ENCODE peak calls at places on chromosomes 13 and 19, in seven cellular contexts. H, O, I, D, Q, K and M are unnamed samples.

GRCh38 chr13:33081666-33082065 is 65.4 kb downstream of the KL start:
- DNase-seq in H (no peak), O (no peak), I (no peak), D (no peak), Q (no peak), K (no peak), M (no peak)

GRCh38 chr13:23867027-23867491 is 22.1 kb downstream of the MIPEP start:
- DNase-seq in H (no peak), O (no peak), I (no peak), D (no peak), Q (peak; percentile 48), K (no peak), M (no peak)

GRCh38 chr13:90055121-90055520 is 1292.4 kb upstream of the MIR17HG start:
- DNase-seq in H (no peak), O (no peak), I (no peak), D (no peak), Q (no peak), K (no peak), M (no peak)

GRCh38 chr19:5023128-5023571 is 54.2 kb downstream of the KDM4B start:
- DNase-seq in H (no peak), O (no peak), I (no peak), D (no peak), Q (no peak), K (no peak), M (no peak)

GRCh38 chr13:27182844-27183497 is 11.4 kb upstream of the USP12 start:
- DNase-seq in H (peak; percentile 28), O (no peak), I (peak; percentile 46), D (no peak), Q (peak; percentile 98), K (peak; percentile 75), M (no peak)

GRCh38 chr19:6264077-6264445 is 15.7 kb downstream of the MLLT1 start:
- DNase-seq in H (no peak), O (no peak), I (no peak), D (no peak), Q (peak; percentile 10), K (no peak), M (no peak)

GRCh38 chr13:93922063-93922462 is 557.4 kb downstream of the DCT start:
- DNase-seq in H (no peak), O (no peak), I (no peak), D (no peak), Q (no peak), K (no peak), M (no peak)

GRCh38 chr13:42968906-42969305 is 23.1 kb downstream of the EPSTI1 start:
- DNase-seq in H (no peak), O (no peak), I (no peak), D (no peak), Q (no peak), K (no peak), M (no peak)

GRCh38 chr19:45952691-45953505 is 20.8 kb downstream of the NOVA2 start:
- DNase-seq in H (no peak), O (no peak), I (peak; percentile 93), D (peak; percentile 80), Q (peak; percentile 54), K (no peak), M (no peak)

GRCh38 chr19:11736696-11737095 is 2.0 kb downstream of the ZNF823 start:
- DNase-seq in H (no peak), O (no peak), I (no peak), D (no peak), Q (peak; percentile 68), K (peak; percentile 50), M (no peak)

GRCh38 chr19:860481-861098 is 1.1 kb downstream of the CFD start:
- DNase-seq in H (peak; percentile 66), O (peak; percentile 49), I (peak; percentile 75), D (peak; percentile 61), Q (peak; percentile 51), K (peak; percentile 77), M (peak; percentile 55)

GRCh38 chr13:33017410-33017929 is 1.2 kb downstream of the KL start:
- DNase-seq in H (peak; percentile 69), O (no peak), I (peak; percentile 40), D (no peak), Q (peak; percentile 64), K (peak; percentile 61), M (no peak)

GRCh38 chr19:49421039-49421877 is 2.0 kb downstream of the PTH2 start:
- DNase-seq in H (peak; percentile 45), O (peak; percentile 35), I (no peak), D (peak; percentile 88), Q (peak; percentile 24), K (peak; percentile 39), M (no peak)

GRCh38 chr19:3178973-3179738 is 587 bp downstream of the S1PR4 start:
- DNase-seq in H (no peak), O (peak; percentile 22), I (no peak), D (no peak), Q (no peak), K (no peak), M (no peak)

GRCh38 chr13:113941571-113942191 is 32.2 kb downstream of the C13orf46 start:
- DNase-seq in H (no peak), O (no peak), I (no peak), D (no peak), Q (no peak), K (no peak), M (no peak)

GRCh38 chr19:15180451-15181390 is 20.1 kb downstream of the NOTCH3 start:
- DNase-seq in H (no peak), O (no peak), I (no peak), D (no peak), Q (no peak), K (no peak), M (no peak)

GRCh38 chr19:35518313-35518712 is 4.9 kb upstream of the DMKN start:
- DNase-seq in H (no peak), O (no peak), I (peak; percentile 62), D (no peak), Q (peak; percentile 91), K (no peak), M (no peak)

GRCh38 chr19:40116075-40116474 is 25.3 kb upstream of the ZNF780A start:
- DNase-seq in H (no peak), O (no peak), I (no peak), D (no peak), Q (no peak), K (no peak), M (no peak)

GRCh38 chr13:68719815-68720214 is 1387.8 kb upstream of the ATXN8OS start:
- DNase-seq in H (no peak), O (no peak), I (no peak), D (no peak), Q (no peak), K (no peak), M (no peak)

GRCh38 chr13:41465965-41466364 is 8.6 kb downstream of the RGCC start:
- DNase-seq in H (no peak), O (no peak), I (no peak), D (no peak), Q (no peak), K (no peak), M (no peak)

GRCh38 chr13:41456768-41457588 is at the start of gene RGCC:
- DNase-seq in H (peak; percentile 56), O (peak; percentile 71), I (peak; percentile 36), D (peak; percentile 56), Q (peak; percentile 70), K (peak; percentile 81), M (peak; percentile 93)

GRCh38 chr13:45298206-45298505 is 42.8 kb downstream of the TPT1 start:
- DNase-seq in H (no peak), O (no peak), I (no peak), D (no peak), Q (no peak), K (no peak), M (no peak)

GRCh38 chr19:17718988-17719711 is at the start of gene MAP1S:
- DNase-seq in H (no peak), O (peak; percentile 51), I (peak; percentile 54), D (peak; percentile 83), Q (peak; percentile 65), K (peak; percentile 47), M (peak; percentile 48)

GRCh38 chr19:55210120-55210493 is 806 bp upstream of the PTPRH start:
- DNase-seq in H (no peak), O (no peak), I (peak; percentile 91), D (no peak), Q (peak; percentile 87), K (no peak), M (no peak)

GRCh38 chr13:24127116-24127631 is 33.3 kb upstream of the SPATA13 start:
- DNase-seq in H (no peak), O (no peak), I (no peak), D (no peak), Q (peak; percentile 43), K (no peak), M (no peak)

GRCh38 chr19:18060472-18060871 is 26.3 kb downstream of the IL12RB1 start:
- DNase-seq in H (no peak), O (no peak), I (no peak), D (no peak), Q (no peak), K (no peak), M (no peak)

GRCh38 chr19:18309525-18310064 is 13.3 kb downstream of the LSM4 start:
- DNase-seq in H (no peak), O (no peak), I (no peak), D (no peak), Q (no peak), K (no peak), M (no peak)

GRCh38 chr19:2336528-2337328 is 8.2 kb downstream of the SPPL2B start:
- DNase-seq in H (no peak), O (no peak), I (no peak), D (no peak), Q (no peak), K (no peak), M (no peak)

GRCh38 chr19:23365222-23365621 is 30.0 kb downstream of the ZNF91 start:
- DNase-seq in H (no peak), O (no peak), I (no peak), D (no peak), Q (no peak), K (no peak), M (no peak)
- H3K9me3 ChIP-seq in H (peaks cover 86% of the 10 kb centered on the region), O (peaks cover 31% of the 10 kb centered on the region), I (peaks cover 54% of the 10 kb centered on the region), D (peaks cover 22% of the 10 kb centered on the region), Q (peaks cover 82% of the 10 kb centered on the region), K (peaks cover 91% of the 10 kb centered on the region), M (peaks cover 56% of the 10 kb centered on the region)

DNA sequence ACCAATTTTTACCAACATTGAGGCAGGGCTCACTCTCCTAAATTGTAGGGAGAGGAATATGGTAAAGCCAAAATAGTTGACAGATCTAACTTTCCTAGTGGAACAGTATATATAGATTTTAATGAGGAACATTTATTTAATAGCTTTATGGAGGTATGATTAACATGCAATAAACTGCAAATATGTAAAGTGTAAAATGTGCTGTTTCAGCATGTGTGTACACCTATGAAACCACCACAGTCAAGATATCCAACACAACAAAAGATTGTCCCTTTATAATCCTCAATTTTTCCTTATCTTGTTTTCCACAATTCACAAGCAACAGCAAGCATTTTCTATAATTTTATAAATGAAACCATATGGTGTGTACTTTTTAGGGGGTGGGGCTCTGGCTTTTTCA is 4.1 kb upstream of the TRAPPC2B start:
- DNase-seq in H (no peak), O (no peak), I (no peak), D (no peak), Q (no peak), K (no peak), M (no peak)
- H3K9me3 ChIP-seq in H (peaks cover 57% of the 10 kb centered on the region), O (no peaks in the 10 kb centered on the region), I (peaks cover 95% of the 10 kb centered on the region), D (no peaks in the 10 kb centered on the region), Q (peaks cover 26% of the 10 kb centered on the region), K (peaks cover 72% of the 10 kb centered on the region), M (peaks cover 8% of the 10 kb centered on the region)

GRCh38 chr19:9474975-9475374 is 23.4 kb downstream of the ZNF560 start:
- DNase-seq in H (no peak), O (no peak), I (no peak), D (no peak), Q (no peak), K (no peak), M (no peak)
- H3K9me3 ChIP-seq in H (peaks cover 15% of the 10 kb centered on the region), O (no peaks in the 10 kb centered on the region), I (peaks cover 3% of the 10 kb centered on the region), D (peaks cover 16% of the 10 kb centered on the region), Q (peaks cover 85% of the 10 kb centered on the region), K (peaks cover 17% of the 10 kb centered on the region), M (peaks cover 8% of the 10 kb centered on the region)

GRCh38 chr13:37811441-37811840 is 58.1 kb downstream of the TRPC4 start:
- DNase-seq in H (no peak), O (no peak), I (no peak), D (no peak), Q (peak; percentile 6), K (no peak), M (no peak)

GRCh38 chr13:37816276-37816675 is 53.3 kb downstream of the TRPC4 start:
- DNase-seq in H (no peak), O (no peak), I (no peak), D (no peak), Q (no peak), K (no peak), M (no peak)
- H3K9me3 ChIP-seq in H (no peaks in the 10 kb centered on the region), O (no peaks in the 10 kb centered on the region), I (no peaks in the 10 kb centered on the region), D (no peaks in the 10 kb centered on the region), Q (peaks cover 35% of the 10 kb centered on the region), K (peaks cover 11% of the 10 kb centered on the region), M (no peaks in the 10 kb centered on the region)